ENCODE peak calls at places on chromosome 12, in nine cellular contexts. D, U, M, N, G, X, S, R and A are unnamed samples.

GRCh38 chr12:121801601-121802484 is 2.0 kb upstream of the SETD1B start:
- DNase-seq in D (peak; percentile 17), U (peak; percentile 40), N (peak; percentile 92), X (peak; percentile 70), G (no peak), R (no peak), M (no peak), S (peak; percentile 19), A (no peak)

GRCh38 chr12:70774055-70774454 is 136.8 kb upstream of the PTPRB start:
- DNase-seq in U (no peak), N (no peak), M (no peak), S (no peak), R (no peak), D (no peak), X (peak; percentile 74), G (no peak), A (no peak)

GRCh38 chr12:53624956-53625355 is 1.2 kb downstream of the ATF7 start:
- DNase-seq in G (no peak), D (no peak), M (no peak), U (no peak), N (no peak), X (peak; percentile 15), S (no peak), R (no peak), A (no peak)

GRCh38 chr12:51850081-51850932 is 1.8 kb upstream of the FIGNL2 start:
- DNase-seq in U (no peak), D (no peak), G (no peak), N (no peak), X (no peak), S (no peak), R (no peak), M (no peak), A (no peak)

GRCh38 chr12:75208851-75209781 is 523 bp downstream of the KCNC2 start:
- DNase-seq in X (peak; percentile 8), D (peak; percentile 44), U (no peak), R (peak; percentile 82), M (peak; percentile 31), N (peak; percentile 91), G (peak; percentile 2), S (no peak), A (peak; percentile 73)

GRCh38 chr12:125025836-125026235 is 32.4 kb downstream of the BRI3BP start:
- DNase-seq in S (no peak), D (no peak), U (no peak), G (no peak), X (no peak), N (no peak), M (no peak), R (no peak), A (no peak)

GRCh38 chr12:132736913-132737312 is 24.7 kb downstream of the ANKLE2 start:
- DNase-seq in S (no peak), G (no peak), U (no peak), R (no peak), D (no peak), M (no peak), N (no peak), X (no peak), A (no peak)

GRCh38 chr12:10617868-10618267 is 4.5 kb upstream of the MAGOHB start:
- DNase-seq in R (no peak), U (no peak), D (no peak), N (no peak), M (no peak), X (no peak), G (no peak), S (no peak), A (no peak)

GRCh38 chr12:6703631-6704030 is 3.0 kb upstream of the PIANP start:
- DNase-seq in R (peak; percentile 12), X (no peak), D (no peak), M (no peak), N (no peak), S (peak; percentile 33), U (no peak), G (no peak), A (peak; percentile 37)

GRCh38 chr12:75986001-75986739 is 45.4 kb downstream of the PHLDA1 start:
- DNase-seq in D (no peak), R (no peak), S (no peak), U (no peak), N (peak; percentile 32), X (no peak), G (no peak), M (no peak), A (no peak)

GRCh38 chr12:98980508-98980907 is 335.4 kb downstream of the APAF1 start:
- DNase-seq in X (no peak), D (no peak), U (no peak), N (no peak), M (no peak), G (no peak), S (no peak), R (no peak), A (no peak)

GRCh38 chr12:132397152-132397933 is 68.0 kb upstream of the GALNT9 start:
- DNase-seq in N (no peak), G (no peak), M (no peak), D (no peak), R (no peak), X (no peak), U (no peak), S (no peak), A (no peak)

GRCh38 chr12:88243886-88244491 is 101.9 kb downstream of the TMTC3 start:
- DNase-seq in D (no peak), X (no peak), N (no peak), M (no peak), S (no peak), U (no peak), G (no peak), R (peak; percentile 15), A (no peak)

GRCh38 chr12:46663297-46663696 is 162.5 kb downstream of the SLC38A4 start:
- DNase-seq in G (no peak), R (no peak), U (no peak), M (no peak), X (peak; percentile 66), D (no peak), N (no peak), S (no peak), A (no peak)

GRCh38 chr12:82055391-82055790 is 296.2 kb upstream of the PPFIA2 start:
- DNase-seq in G (no peak), U (no peak), D (no peak), S (no peak), R (no peak), X (peak; percentile 7), N (no peak), M (no peak), A (no peak)

GRCh38 chr12:12616512-12617275 is 5.0 kb downstream of the CREBL2 start:
- DNase-seq in U (no peak), R (no peak), M (no peak), S (no peak), X (no peak), G (no peak), N (no peak), D (no peak), A (no peak)

GRCh38 chr12:22702690-22703089 is 77.7 kb downstream of the ETNK1 start:
- DNase-seq in U (no peak), X (peak; percentile 22), R (no peak), M (no peak), S (peak; percentile 61), N (no peak), G (no peak), D (no peak), A (no peak)